ENCODE peak calls at places on chromosomes 16 and 17, in four cellular contexts. W is DND-41, Q is HL-60, U is Kasumi-1. D is an unnamed sample.

GRCh38 chr17:70344356-70345060 is 175.2 kb downstream of the KCNJ2 start:
- DNase-seq in U (no peak), Q (no peak), W (no peak), D (no peak)

GRCh38 chr17:9956474-9957131 is 51.5 kb upstream of the RCVRN start:
- DNase-seq in Q (no peak), U (no peak), W (no peak), D (no peak)

GRCh38 chr17:13541032-13541480 is 60.7 kb downstream of the HS3ST3A1 start:
- DNase-seq in W (no peak), U (no peak), Q (no peak), D (no peak)

GRCh38 chr17:2776589-2777241 is 19.5 kb upstream of the RAP1GAP2 start:
- DNase-seq in Q (no peak), W (peak), U (no peak), D (no peak)

GRCh38 chr16:14452066-14452465 is 178.0 kb downstream of the PARN start:
- DNase-seq in U (no peak), Q (no peak), W (no peak), D (no peak)

GRCh38 chr16:71933913-71934696 is 38.8 kb downstream of the IST1 start:
- DNase-seq in U (no peak), W (no peak), Q (no peak), D (no peak)

GRCh38 chr16:85551319-85551978 is 61.7 kb upstream of the GSE1 start:
- DNase-seq in Q (no peak), U (no peak), W (no peak), D (peak)

GRCh38 chr16:3358884-3359283 is 3.2 kb downstream of the OR2C1 start:
- DNase-seq in Q (no peak), U (no peak), W (no peak), D (no peak)

D was measured in KBM-7.